ENCODE peak calls at places on chromosomes 3 and 15, in eight cellular contexts. I is brain microvascular endothelial cell, X is PC-3, B is GM12865, E is B cell, T is AG10803, R is fibroblast of pulmonary artery, G is cardiac fibroblast. S is an unnamed sample.

GRCh38 chr3:138328341-138328740 is 1.3 kb downstream of the NME9 start:
- DNase-seq in B (no peak), I (no peak), X (no peak), T (peak), E (no peak), R (peak), G (peak), S (peak)

GRCh38 chr15:64985382-64986033 is 4.2 kb downstream of the SPG21 start:
- DNase-seq in X (peak), B (peak), R (peak), G (peak), I (no peak), E (no peak), T (peak), S (peak)

GRCh38 chr3:18579659-18580058 is 154.5 kb upstream of the SATB1 start:
- DNase-seq in I (no peak), X (no peak), E (no peak), T (no peak), R (no peak), B (no peak), G (no peak), S (no peak)

GRCh38 chr3:23112491-23112890 is 90.6 kb upstream of the UBE2E2 start:
- DNase-seq in B (no peak), I (no peak), T (no peak), X (peak), E (no peak), R (no peak), G (no peak), S (no peak)

GRCh38 chr15:70258369-70259029 is 160.8 kb upstream of the TLE3 start:
- DNase-seq in T (no peak), I (no peak), X (no peak), B (peak), E (peak), G (peak), R (no peak), S (no peak)

GRCh38 chr15:65832549-65833364 is 36.5 kb upstream of the RAB11A start:
- DNase-seq in G (peak), T (peak), R (peak), I (peak), B (peak), E (no peak), X (peak), S (peak)

GRCh38 chr3:60933828-60934227 is 317.4 kb downstream of the FHIT start:
- DNase-seq in T (peak), R (no peak), I (no peak), X (peak), B (no peak), E (no peak), G (no peak), S (no peak)

GRCh38 chr3:5057857-5058324 is 64.2 kb upstream of the ARL8B start:
- DNase-seq in X (peak), I (peak), T (peak), E (peak), G (peak), B (peak), R (peak), S (peak)

GRCh38 chr15:20349774-20350498 is 191.7 kb downstream of the GOLGA6L6 start:
- DNase-seq in B (no peak), E (peak), G (no peak), X (no peak), I (no peak), R (no peak), T (no peak), S (no peak)

GRCh38 chr3:110816008-110816407 is 255.6 kb upstream of the NECTIN3 start:
- DNase-seq in T (no peak), X (no peak), B (peak), I (no peak), E (no peak), R (no peak), G (no peak), S (no peak)

GRCh38 chr3:187150599-187150998 is 11.3 kb upstream of the RPL39L start:
- DNase-seq in T (no peak), E (peak), B (peak), G (no peak), X (peak), R (no peak), I (no peak), S (no peak)

GRCh38 chr3:128875556-128876120 is 3.8 kb upstream of the ACAD9 start:
- DNase-seq in G (peak), R (peak), I (peak), B (peak), T (no peak), X (peak), E (peak), S (no peak)

GRCh38 chr15:28264166-28264565 is 57.8 kb downstream of the HERC2 start:
- DNase-seq in I (no peak), R (no peak), E (no peak), B (no peak), G (no peak), T (no peak), X (no peak), S (no peak)

GRCh38 chr3:184944221-184944620 is 132.3 kb downstream of the VPS8 start:
- DNase-seq in X (no peak), R (no peak), B (no peak), G (no peak), T (no peak), I (no peak), E (no peak), S (no peak)

GRCh38 chr3:104396974-104397669 is 969.6 kb upstream of the ALCAM start:
- DNase-seq in E (no peak), R (peak), G (peak), I (no peak), T (peak), B (no peak), X (peak), S (no peak)

GRCh38 chr3:14646150-14646573 is 5.4 kb upstream of the CCDC174 start:
- DNase-seq in E (no peak), T (no peak), X (no peak), G (no peak), B (no peak), R (no peak), I (no peak), S (no peak)

GRCh38 chr3:135246027-135246426 is 451.0 kb downstream of the EPHB1 start:
- DNase-seq in G (no peak), B (no peak), E (no peak), X (no peak), R (no peak), T (no peak), I (no peak), S (no peak)
- TF ChIP-seq CTCF in G (no peak), B (peak), E (no peak), X (no peak), R (no peak), T (no peak), I (no peak), S (no peak)

GRCh38 chr3:178546079-178546478 is 9.8 kb downstream of the KCNMB2 start:
- DNase-seq in X (no peak), T (no peak), R (no peak), I (no peak), G (no peak), E (no peak), B (peak), S (no peak)
- TF ChIP-seq CTCF in X (no peak), T (no peak), R (no peak), I (no peak), G (no peak), E (no peak), B (no peak), S (no peak)

GRCh38 chr3:33299395-33300081 is 22.3 kb downstream of the FBXL2 start:
- DNase-seq in T (peak), B (no peak), I (peak), G (peak), X (peak), R (peak), E (no peak), S (peak)
- TF ChIP-seq CTCF in T (peak), B (no peak), I (no peak), G (no peak), X (no peak), R (no peak), E (no peak), S (peak)

GRCh38 chr3:44272191-44272590 is 30.5 kb downstream of the TOPAZ1 start:
- DNase-seq in X (no peak), I (no peak), T (no peak), E (no peak), R (no peak), B (no peak), G (no peak), S (no peak)
- TF ChIP-seq CTCF in X (no peak), I (no peak), T (no peak), E (no peak), R (no peak), B (no peak), G (no peak), S (no peak)

DNA sequence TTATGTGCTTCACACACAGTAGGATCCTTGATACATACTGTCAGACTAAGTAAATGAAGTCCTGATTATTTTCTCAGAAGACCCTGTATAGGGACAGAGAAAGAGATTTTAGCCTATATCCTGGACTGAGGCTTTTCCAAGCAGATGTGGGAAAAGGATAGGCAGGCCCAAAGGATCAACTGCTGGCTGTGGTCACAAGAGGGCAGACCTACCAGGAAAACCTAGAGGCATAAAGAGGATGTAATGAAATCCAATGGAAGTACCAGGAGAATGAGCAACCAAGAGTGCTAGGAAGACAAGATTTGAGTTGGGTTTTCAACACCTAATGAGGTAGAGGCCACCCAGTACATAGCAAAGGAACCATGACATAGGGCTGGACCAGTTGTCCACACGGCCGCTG is 23.1 kb downstream of the DCLK3 start:
- DNase-seq in E (no peak), G (peak), R (peak), T (peak), X (peak), B (no peak), I (no peak), S (no peak)
- TF ChIP-seq CTCF in E (no peak), G (peak), R (peak), T (peak), X (peak), B (no peak), I (peak), S (peak)

GRCh38 chr15:67385971-67386370 is 131.4 kb downstream of the IQCH start:
- DNase-seq in X (no peak), B (no peak), E (no peak), R (no peak), I (no peak), T (no peak), G (peak), S (no peak)
- TF ChIP-seq CTCF in X (no peak), B (no peak), E (no peak), R (peak), I (peak), T (peak), G (peak), S (peak)

GRCh38 chr3:53646723-53647122 is 152.3 kb downstream of the CACNA1D start:
- DNase-seq in I (no peak), R (no peak), G (no peak), B (no peak), T (no peak), E (no peak), X (no peak), S (no peak)

GRCh38 chr3:53641397-53641796 is 147.0 kb downstream of the CACNA1D start:
- DNase-seq in R (no peak), I (no peak), X (no peak), G (no peak), T (no peak), E (no peak), B (no peak), S (no peak)

GRCh38 chr3:53645754-53646153 is 151.3 kb downstream of the CACNA1D start:
- DNase-seq in R (no peak), T (no peak), B (no peak), G (no peak), X (no peak), E (no peak), I (no peak), S (no peak)

GRCh38 chr3:53642211-53642610 is 147.8 kb downstream of the CACNA1D start:
- DNase-seq in X (no peak), E (no peak), B (no peak), G (no peak), I (no peak), R (no peak), T (no peak), S (no peak)

DNA sequence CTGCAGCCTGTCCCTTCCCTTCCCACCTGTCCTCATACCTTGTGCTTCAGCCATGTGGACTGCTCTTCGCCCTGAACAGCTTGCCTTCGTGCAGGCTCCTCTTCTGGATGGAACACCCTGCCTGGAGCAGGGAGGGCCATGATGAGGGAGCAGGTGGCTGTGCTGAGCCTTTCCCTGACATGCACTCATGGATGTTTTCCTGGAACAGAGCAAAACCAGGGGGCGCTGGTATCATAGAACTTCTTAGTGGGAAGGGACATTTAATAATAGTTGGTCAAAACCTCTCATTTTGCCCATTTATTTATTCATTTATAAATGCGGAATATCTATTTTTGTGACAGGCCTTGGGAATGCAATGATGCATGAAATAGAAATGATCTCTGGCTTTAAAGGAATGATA is 149.3 kb downstream of the CACNA1D start:
- DNase-seq in R (no peak), B (no peak), X (no peak), T (no peak), G (no peak), I (no peak), E (no peak), S (no peak)
- TF ChIP-seq CTCF in R (no peak), B (no peak), X (peak), T (no peak), G (no peak), I (no peak), E (no peak), S (no peak)

GRCh38 chr15:62847900-62848489 is 194.6 kb upstream of the TPM1 start:
- DNase-seq in R (peak), I (peak), B (peak), T (peak), G (peak), E (no peak), X (peak), S (peak)
- TF ChIP-seq CTCF in R (peak), I (peak), B (peak), T (peak), G (peak), E (peak), X (peak), S (peak)

DNA sequence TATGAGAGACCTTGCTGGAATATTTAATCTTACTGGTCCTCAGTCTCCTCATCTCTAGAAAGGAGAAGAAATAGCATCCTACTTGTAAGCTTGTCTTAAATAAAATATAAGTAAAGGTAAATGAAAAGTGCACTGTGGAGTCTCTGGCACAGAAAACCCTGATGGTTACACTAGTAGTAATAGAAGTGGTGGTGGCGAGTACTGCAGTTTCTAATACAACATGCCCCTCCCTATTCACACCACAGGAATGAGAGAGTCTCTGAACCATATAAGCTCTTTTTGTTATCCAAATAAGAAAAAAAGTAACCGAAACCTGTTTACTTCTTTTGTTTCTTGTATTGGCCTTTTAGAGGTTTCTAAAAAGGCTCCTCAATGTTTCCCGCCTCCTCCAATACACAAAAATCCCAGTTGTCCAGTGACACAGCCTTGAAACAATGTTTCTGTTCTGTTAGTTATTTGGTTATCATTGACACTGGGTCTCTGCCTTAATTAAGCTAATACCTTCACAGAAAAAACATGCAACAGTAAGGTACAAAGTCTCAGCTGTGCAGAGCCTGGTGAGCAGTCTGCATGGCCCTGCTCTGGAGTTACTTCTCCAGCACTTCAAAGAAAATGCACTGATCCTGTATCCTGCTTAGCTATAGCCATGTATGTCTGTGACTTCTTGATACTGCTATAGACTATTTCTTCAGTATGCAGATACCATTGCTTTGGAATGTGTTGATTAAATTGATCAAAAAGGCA is 315.7 kb upstream of the IL12A start:
- DNase-seq in T (no peak), R (no peak), E (no peak), X (peak), B (peak), G (no peak), I (no peak), S (no peak)
- TF ChIP-seq CTCF in T (peak), R (no peak), E (no peak), X (peak), B (no peak), G (no peak), I (peak), S (peak)

GRCh38 chr3:32844322-32844654 is 26.5 kb downstream of the TRIM71 start:
- DNase-seq in X (no peak), B (no peak), G (no peak), I (no peak), T (no peak), R (no peak), E (no peak), S (no peak)
- TF ChIP-seq CTCF in X (no peak), B (no peak), G (no peak), I (no peak), T (no peak), R (no peak), E (no peak), S (no peak)